ENCODE peak calls at places on chromosomes 16 and 17, in seven cellular contexts. C, N, X, O, F, Q and H are unnamed samples.

GRCh38 chr17:47855737-47856136 is 4.8 kb upstream of the SP6 start:
- DNase-seq in C (no peak), N (no peak), F (no peak), X (no peak), O (no peak), Q (no peak), H (no peak)

GRCh38 chr17:55852734-55853133 is 101.9 kb downstream of the PCTP start:
- DNase-seq in Q (no peak), O (no peak), X (no peak), N (no peak), F (no peak), C (peak; percentile 1), H (no peak)

GRCh38 chr16:16185095-16185494 is 38.2 kb downstream of the ABCC6 start:
- DNase-seq in Q (no peak), C (no peak), O (no peak), N (no peak), F (no peak), X (no peak), H (no peak)

GRCh38 chr16:1494129-1494640 is 1.0 kb downstream of the TELO2 start:
- DNase-seq in F (peak; percentile 62), Q (peak; percentile 79), N (peak; percentile 5), X (peak; percentile 34), C (peak; percentile 53), O (peak; percentile 40), H (no peak)

GRCh38 chr17:61294777-61295176 is 104.9 kb upstream of the TBX2 start:
- DNase-seq in F (no peak), C (peak; percentile 26), O (peak; percentile 52), X (no peak), N (peak; percentile 37), Q (peak; percentile 88), H (peak; percentile 25)

GRCh38 chr17:64471440-64471839 is 22.5 kb downstream of the MILR1 start:
- DNase-seq in F (no peak), C (no peak), Q (no peak), N (no peak), X (no peak), O (no peak), H (no peak)

GRCh38 chr16:2803545-2804195 is 5.4 kb downstream of the PRSS41 start:
- DNase-seq in C (no peak), Q (no peak), X (no peak), N (no peak), O (no peak), F (no peak), H (no peak)

GRCh38 chr17:45227631-45228120 is 6.0 kb downstream of the FMNL1 start:
- DNase-seq in O (no peak), N (no peak), C (no peak), Q (no peak), F (no peak), X (no peak), H (no peak)

GRCh38 chr16:85995591-85996461 is 96.9 kb downstream of the IRF8 start:
- DNase-seq in F (no peak), N (no peak), C (no peak), Q (no peak), X (no peak), O (no peak), H (no peak)

GRCh38 chr16:79698341-79698753 is 97.8 kb upstream of the MAF start:
- DNase-seq in Q (no peak), N (no peak), F (peak; percentile 20), O (no peak), C (no peak), X (peak; percentile 58), H (no peak)

GRCh38 chr16:86942469-86943175 is 364.3 kb downstream of the FOXL1 start:
- DNase-seq in X (no peak), O (no peak), Q (peak; percentile 36), N (no peak), F (no peak), C (peak; percentile 70), H (peak; percentile 68)

GRCh38 chr16:20023190-20023589 is 50.5 kb downstream of the GPR139 start:
- DNase-seq in N (peak; percentile 2), X (no peak), F (no peak), Q (peak; percentile 2), O (peak; percentile 66), C (peak; percentile 30), H (peak; percentile 15)